ENCODE peak calls at places on chromosomes 5 and 9, in six cellular contexts. One of them, this sample, is unnamed. For H3K36me3, the result is how much of the 10 kb centered on the place peaks cover.

GRCh38 chr5:96080557-96080956 is 118.9 kb upstream of the ELL2 start:
- DNase-seq in heart left ventricle: no peak
- DNase-seq in upper lobe of left lung: no peak
- DNase-seq in transverse colon: no peak
- DNase-seq in suprapubic skin: no peak
- DNase-seq in uterus: no peak
- DNase-seq in this sample: no peak

GRCh38 chr5:149849990-149850910 is 94.3 kb downstream of the PDE6A start:
- DNase-seq in suprapubic skin: no peak
- DNase-seq in transverse colon: peak
- DNase-seq in uterus: no peak
- DNase-seq in heart left ventricle: no peak
- DNase-seq in upper lobe of left lung: no peak
- DNase-seq in this sample: no peak

GRCh38 chr5:102536323-102536928 is 37.6 kb upstream of the SLCO6A1 start:
- DNase-seq in uterus: no peak
- DNase-seq in heart left ventricle: no peak
- DNase-seq in upper lobe of left lung: no peak
- DNase-seq in transverse colon: no peak
- DNase-seq in suprapubic skin: no peak
- DNase-seq in this sample: no peak

GRCh38 chr9:127904518-127904887 is 5.1 kb upstream of the ST6GALNAC6 start:
- DNase-seq in suprapubic skin: no peak
- DNase-seq in transverse colon: no peak
- DNase-seq in upper lobe of left lung: peak
- DNase-seq in heart left ventricle: no peak
- DNase-seq in uterus: peak
- DNase-seq in this sample: peak

GRCh38 chr9:22214497-22215031 is 205.5 kb upstream of the CDKN2B start:
- DNase-seq in upper lobe of left lung: no peak
- DNase-seq in transverse colon: no peak
- DNase-seq in heart left ventricle: no peak
- DNase-seq in uterus: no peak
- DNase-seq in suprapubic skin: no peak
- DNase-seq in this sample: no peak

GRCh38 chr9:75389096-75389495 is 300.8 kb downstream of the OSTF1 start:
- DNase-seq in upper lobe of left lung: no peak
- DNase-seq in heart left ventricle: no peak
- DNase-seq in transverse colon: no peak
- DNase-seq in suprapubic skin: no peak
- DNase-seq in uterus: no peak
- DNase-seq in this sample: no peak

GRCh38 chr5:120528609-120529008 is 64.5 kb downstream of the PRR16 start:
- DNase-seq in transverse colon: no peak
- DNase-seq in heart left ventricle: no peak
- DNase-seq in upper lobe of left lung: no peak
- DNase-seq in uterus: no peak
- DNase-seq in suprapubic skin: no peak
- DNase-seq in this sample: no peak

GRCh38 chr5:36740259-36740898 is 134.0 kb downstream of the SLC1A3 start:
- DNase-seq in suprapubic skin: no peak
- DNase-seq in uterus: no peak
- DNase-seq in heart left ventricle: no peak
- DNase-seq in upper lobe of left lung: no peak
- DNase-seq in transverse colon: no peak
- DNase-seq in this sample: no peak

GRCh38 chr9:4862506-4863250 is 69.9 kb downstream of the RCL1 start:
- DNase-seq in suprapubic skin: no peak
- DNase-seq in transverse colon: no peak
- DNase-seq in heart left ventricle: peak
- DNase-seq in uterus: peak
- DNase-seq in upper lobe of left lung: no peak
- DNase-seq in this sample: peak

GRCh38 chr5:35313296-35313695 is 83.0 kb upstream of the PRLR start:
- DNase-seq in heart left ventricle: no peak
- DNase-seq in uterus: no peak
- DNase-seq in transverse colon: no peak
- DNase-seq in suprapubic skin: no peak
- DNase-seq in upper lobe of left lung: no peak
- DNase-seq in this sample: no peak

GRCh38 chr5:149452007-149452664 is 73.0 kb upstream of the IL17B start:
- DNase-seq in upper lobe of left lung: no peak
- DNase-seq in uterus: no peak
- DNase-seq in suprapubic skin: no peak
- DNase-seq in transverse colon: peak
- DNase-seq in heart left ventricle: peak
- DNase-seq in this sample: peak

GRCh38 chr5:94967525-94967924 is 317.4 kb downstream of the MCTP1 start:
- DNase-seq in upper lobe of left lung: no peak
- DNase-seq in heart left ventricle: no peak
- DNase-seq in suprapubic skin: no peak
- DNase-seq in transverse colon: no peak
- DNase-seq in uterus: no peak
- DNase-seq in this sample: no peak

GRCh38 chr5:149960272-149961185 is at the start of gene SLC26A2:
- DNase-seq in uterus: peak
- DNase-seq in suprapubic skin: peak
- DNase-seq in transverse colon: peak
- DNase-seq in upper lobe of left lung: peak
- DNase-seq in heart left ventricle: peak
- DNase-seq in this sample: peak

GRCh38 chr5:159419567-159419966 is 89.3 kb upstream of the IL12B start:
- DNase-seq in transverse colon: no peak
- DNase-seq in upper lobe of left lung: no peak
- DNase-seq in suprapubic skin: no peak
- DNase-seq in heart left ventricle: no peak
- DNase-seq in uterus: no peak
- DNase-seq in this sample: no peak

GRCh38 chr5:176754376-176754942 is 55.9 kb upstream of the UNC5A start:
- DNase-seq in upper lobe of left lung: no peak
- DNase-seq in transverse colon: no peak
- DNase-seq in heart left ventricle: no peak
- DNase-seq in suprapubic skin: no peak
- DNase-seq in uterus: no peak
- DNase-seq in this sample: no peak

GRCh38 chr5:142110046-142110531 is 1.5 kb downstream of the NDFIP1 start:
- DNase-seq in heart left ventricle: no peak
- DNase-seq in upper lobe of left lung: no peak
- DNase-seq in uterus: no peak
- DNase-seq in suprapubic skin: no peak
- DNase-seq in transverse colon: peak
- DNase-seq in this sample: no peak

GRCh38 chr5:138950411-138951011 is 75.4 kb upstream of the LRRTM2 start:
- DNase-seq in suprapubic skin: no peak
- DNase-seq in upper lobe of left lung: peak
- DNase-seq in transverse colon: no peak
- DNase-seq in heart left ventricle: no peak
- DNase-seq in uterus: no peak
- DNase-seq in this sample: no peak

GRCh38 chr9:127778280-127779135 is at the start of gene SH2D3C:
- DNase-seq in heart left ventricle: peak
- DNase-seq in uterus: no peak
- DNase-seq in transverse colon: peak
- DNase-seq in suprapubic skin: no peak
- DNase-seq in upper lobe of left lung: peak
- DNase-seq in this sample: peak

GRCh38 chr9:134455951-134456739 is 129.9 kb downstream of the RXRA start:
- DNase-seq in uterus: peak
- DNase-seq in suprapubic skin: peak
- DNase-seq in upper lobe of left lung: peak
- DNase-seq in heart left ventricle: peak
- DNase-seq in transverse colon: peak
- DNase-seq in this sample: peak

GRCh38 chr5:131151216-131151615 is 13.8 kb downstream of the HINT1 start:
- DNase-seq in upper lobe of left lung: no peak
- DNase-seq in heart left ventricle: no peak
- DNase-seq in transverse colon: no peak
- DNase-seq in uterus: no peak
- DNase-seq in suprapubic skin: no peak
- DNase-seq in this sample: no peak

GRCh38 chr9:504921-505821 is 290.5 kb downstream of the DOCK8 start:
- DNase-seq in upper lobe of left lung: peak
- DNase-seq in uterus: peak
- DNase-seq in transverse colon: peak
- DNase-seq in suprapubic skin: no peak
- DNase-seq in heart left ventricle: peak
- DNase-seq in this sample: peak

GRCh38 chr9:35566417-35566816 is 38.6 kb upstream of the TESK1 start:
- DNase-seq in heart left ventricle: no peak
- DNase-seq in uterus: no peak
- DNase-seq in transverse colon: no peak
- DNase-seq in suprapubic skin: no peak
- DNase-seq in upper lobe of left lung: no peak
- DNase-seq in this sample: no peak

GRCh38 chr9:27528278-27528885 is 1.2 kb downstream of the MOB3B start:
- DNase-seq in heart left ventricle: peak
- DNase-seq in suprapubic skin: peak
- DNase-seq in upper lobe of left lung: peak
- DNase-seq in transverse colon: peak
- DNase-seq in uterus: peak
- DNase-seq in this sample: peak
- TF ChIP-seq POLR2A in heart left ventricle: no peak
- TF ChIP-seq POLR2A in suprapubic skin: peak
- TF ChIP-seq POLR2A in upper lobe of left lung: no peak
- TF ChIP-seq POLR2A in transverse colon: peak
- TF ChIP-seq POLR2A in uterus: peak
- TF ChIP-seq POLR2A in this sample: peak

DNA sequence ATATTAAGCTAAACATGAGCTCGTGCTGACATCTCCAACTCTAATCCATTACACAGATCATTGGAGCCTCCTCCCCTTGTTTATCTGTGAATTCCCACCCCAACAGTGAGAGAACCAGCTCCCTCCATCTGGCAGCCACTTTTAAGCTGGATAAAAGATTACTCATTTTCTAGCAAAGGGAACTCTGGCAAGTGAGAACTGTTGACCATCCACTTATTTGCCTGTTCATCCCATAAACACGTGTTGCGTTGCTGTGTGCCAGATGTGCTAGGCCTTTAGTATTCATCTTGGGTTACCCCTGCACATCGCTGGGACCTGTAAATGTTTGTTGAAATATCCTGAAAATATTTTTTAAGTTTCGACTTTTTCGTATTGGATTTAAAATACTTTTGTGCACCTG is 2.4 kb upstream of the TOR1A start:
- DNase-seq in transverse colon: no peak
- DNase-seq in uterus: no peak
- DNase-seq in upper lobe of left lung: no peak
- DNase-seq in heart left ventricle: no peak
- DNase-seq in suprapubic skin: no peak
- DNase-seq in this sample: no peak
- H3K36me3 ChIP-seq in transverse colon: under half
- H3K36me3 ChIP-seq in uterus: under half
- H3K36me3 ChIP-seq in upper lobe of left lung: under half
- H3K36me3 ChIP-seq in heart left ventricle: half or more
- H3K36me3 ChIP-seq in suprapubic skin: half or more
- H3K36me3 ChIP-seq in this sample: under half

GRCh38 chr5:113293068-113293571 is 141.7 kb downstream of the TSSK1B start:
- DNase-seq in uterus: no peak
- DNase-seq in upper lobe of left lung: no peak
- DNase-seq in suprapubic skin: no peak
- DNase-seq in transverse colon: no peak
- DNase-seq in heart left ventricle: no peak
- DNase-seq in this sample: peak

GRCh38 chr5:113292535-113292934 is 142.3 kb downstream of the TSSK1B start:
- DNase-seq in heart left ventricle: no peak
- DNase-seq in transverse colon: no peak
- DNase-seq in suprapubic skin: no peak
- DNase-seq in uterus: no peak
- DNase-seq in upper lobe of left lung: no peak
- DNase-seq in this sample: no peak

GRCh38 chr5:113293613-113294340 is 141.0 kb downstream of the TSSK1B start:
- DNase-seq in transverse colon: no peak
- DNase-seq in upper lobe of left lung: no peak
- DNase-seq in suprapubic skin: no peak
- DNase-seq in heart left ventricle: no peak
- DNase-seq in uterus: no peak
- DNase-seq in this sample: peak

GRCh38 chr5:113295111-113295539 is 139.7 kb downstream of the TSSK1B start:
- DNase-seq in suprapubic skin: no peak
- DNase-seq in transverse colon: no peak
- DNase-seq in heart left ventricle: no peak
- DNase-seq in upper lobe of left lung: no peak
- DNase-seq in uterus: no peak
- DNase-seq in this sample: no peak

GRCh38 chr5:113294341-113295110 is 140.3 kb downstream of the TSSK1B start:
- DNase-seq in upper lobe of left lung: peak
- DNase-seq in transverse colon: peak
- DNase-seq in suprapubic skin: peak
- DNase-seq in heart left ventricle: peak
- DNase-seq in uterus: peak
- DNase-seq in this sample: peak
- TF ChIP-seq POLR2A in upper lobe of left lung: no peak
- TF ChIP-seq POLR2A in transverse colon: peak
- TF ChIP-seq POLR2A in suprapubic skin: peak
- TF ChIP-seq POLR2A in heart left ventricle: no peak
- TF ChIP-seq POLR2A in uterus: peak
- TF ChIP-seq POLR2A in this sample: peak

DNA sequence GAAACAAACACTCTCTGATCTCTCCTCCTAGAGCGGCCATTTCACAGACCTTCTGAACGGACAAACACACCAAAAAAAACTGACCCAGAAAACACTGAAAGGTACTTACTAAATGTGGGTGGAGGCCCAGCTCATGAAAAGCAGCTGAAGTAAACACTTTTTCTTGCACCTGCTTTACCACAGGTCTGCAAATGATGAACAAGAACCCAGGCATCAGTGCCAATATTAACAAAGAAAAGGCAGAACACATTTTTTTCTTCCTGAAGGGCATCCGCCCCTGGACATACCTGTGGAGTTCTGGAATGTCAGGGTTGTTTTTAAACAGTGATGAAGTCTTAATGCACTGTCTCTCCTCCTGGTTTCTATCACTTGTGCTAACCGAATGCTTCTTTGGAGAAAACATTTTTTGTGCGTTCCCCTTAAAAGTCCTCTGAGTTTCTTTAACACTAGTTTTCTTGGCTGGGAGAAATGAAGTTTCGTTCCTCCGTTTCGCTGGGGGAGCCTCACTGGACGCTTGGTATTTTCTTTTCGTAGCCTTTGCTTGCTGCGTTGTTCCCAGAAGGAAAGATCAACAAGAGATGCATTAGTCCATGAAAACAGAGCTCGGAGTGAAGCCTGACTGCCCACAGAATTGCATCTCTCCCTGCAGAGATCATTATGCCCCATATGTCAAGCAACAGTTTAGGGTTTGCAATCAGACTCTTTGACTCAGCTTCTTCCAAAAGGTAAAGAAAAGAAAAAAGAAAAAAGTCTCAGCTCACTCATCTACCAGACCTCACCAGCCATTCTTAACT is 7.4 kb downstream of the DDX31 start:
- DNase-seq in upper lobe of left lung: no peak
- DNase-seq in transverse colon: no peak
- DNase-seq in heart left ventricle: no peak
- DNase-seq in suprapubic skin: no peak
- DNase-seq in uterus: no peak
- DNase-seq in this sample: no peak
- H3K36me3 ChIP-seq in upper lobe of left lung: under half
- H3K36me3 ChIP-seq in transverse colon: under half
- H3K36me3 ChIP-seq in heart left ventricle: under half
- H3K36me3 ChIP-seq in suprapubic skin: half or more
- H3K36me3 ChIP-seq in uterus: under half
- H3K36me3 ChIP-seq in this sample: under half